ENCODE peak calls at places on chromosomes 1 and 21, in five cellular contexts. L is fibroblast of lung, E is mammary epithelial cell, K is SK-N-SH, Y is Caco-2. R is an unnamed sample.

GRCh38 chr1:213122514-213122929 is 71.5 kb downstream of the RPS6KC1 start:
- DNase-seq in L (peak), E (peak), K (peak), Y (peak), R (peak)

GRCh38 chr21:37136261-37136660 is 63.2 kb downstream of the TTC3 start:
- DNase-seq in L (no peak), E (no peak), K (no peak), Y (no peak), R (no peak)

GRCh38 chr1:115912116-115912515 is 64.2 kb upstream of the SLC22A15 start:
- DNase-seq in L (no peak), E (no peak), K (no peak), Y (no peak), R (no peak)

GRCh38 chr1:19437911-19438310 is 47.4 kb downstream of the CAPZB start:
- DNase-seq in L (peak), E (no peak), K (no peak), Y (no peak), R (no peak)

GRCh38 chr1:234987415-234988159 is 141.1 kb downstream of the TOMM20 start:
- DNase-seq in L (peak), E (peak), K (no peak), Y (peak), R (no peak)

GRCh38 chr1:40014253-40014706 is 26.2 kb upstream of the CAP1 start:
- DNase-seq in L (no peak), E (no peak), K (no peak), Y (no peak), R (no peak)

GRCh38 chr1:178379807-178380206 is 117.0 kb downstream of the CLEC20A start:
- DNase-seq in L (no peak), E (no peak), K (no peak), Y (peak), R (no peak)

GRCh38 chr1:29677028-29678024 is 441.0 kb downstream of the PTPRU start:
- DNase-seq in L (no peak), E (no peak), K (no peak), Y (no peak), R (no peak)

GRCh38 chr1:78619029-78619428 is 1.2 kb upstream of the IFI44L start:
- DNase-seq in L (no peak), E (no peak), K (no peak), Y (no peak), R (no peak)

GRCh38 chr1:45348020-45348419 is 7.8 kb upstream of the MUTYH start:
- DNase-seq in L (no peak), E (peak), K (no peak), Y (no peak), R (peak)

GRCh38 chr1:178470411-178470960 is 26.3 kb downstream of the CLEC20A start:
- DNase-seq in L (no peak), E (peak), K (no peak), Y (peak), R (no peak)

GRCh38 chr1:37892151-37893047 is 33.0 kb upstream of the MTF1 start:
- DNase-seq in L (peak), E (no peak), K (no peak), Y (no peak), R (no peak)

GRCh38 chr1:244075247-244075722 is 24.2 kb downstream of the ZBTB18 start:
- DNase-seq in L (no peak), E (no peak), K (no peak), Y (no peak), R (no peak)

GRCh38 chr1:21532992-21533534 is 23.8 kb downstream of the ALPL start:
- DNase-seq in L (no peak), E (no peak), K (no peak), Y (no peak), R (no peak)

GRCh38 chr1:21534674-21535378 is 25.6 kb downstream of the ALPL start:
- DNase-seq in L (peak), E (peak), K (no peak), Y (peak), R (no peak)

GRCh38 chr1:21531243-21531642 is 22.0 kb downstream of the ALPL start:
- DNase-seq in L (no peak), E (no peak), K (no peak), Y (no peak), R (no peak)

GRCh38 chr1:21530368-21531016 is 21.3 kb downstream of the ALPL start:
- DNase-seq in L (peak), E (no peak), K (no peak), Y (no peak), R (no peak)

GRCh38 chr1:21532496-21532895 is 23.3 kb downstream of the ALPL start:
- DNase-seq in L (no peak), E (no peak), K (no peak), Y (no peak), R (no peak)
- H3K4me3 ChIP-seq in L (no peak), E (no peak), K (no peak), Y (no peak), R (no peak)

GRCh38 chr21:16285646-16286223 is 556.0 kb downstream of the USP25 start:
- DNase-seq in L (no peak), E (no peak), K (no peak), Y (no peak), R (no peak)

GRCh38 chr21:16280731-16281130 is 550.9 kb downstream of the USP25 start:
- DNase-seq in L (peak), E (no peak), K (no peak), Y (no peak), R (peak)

DNA sequence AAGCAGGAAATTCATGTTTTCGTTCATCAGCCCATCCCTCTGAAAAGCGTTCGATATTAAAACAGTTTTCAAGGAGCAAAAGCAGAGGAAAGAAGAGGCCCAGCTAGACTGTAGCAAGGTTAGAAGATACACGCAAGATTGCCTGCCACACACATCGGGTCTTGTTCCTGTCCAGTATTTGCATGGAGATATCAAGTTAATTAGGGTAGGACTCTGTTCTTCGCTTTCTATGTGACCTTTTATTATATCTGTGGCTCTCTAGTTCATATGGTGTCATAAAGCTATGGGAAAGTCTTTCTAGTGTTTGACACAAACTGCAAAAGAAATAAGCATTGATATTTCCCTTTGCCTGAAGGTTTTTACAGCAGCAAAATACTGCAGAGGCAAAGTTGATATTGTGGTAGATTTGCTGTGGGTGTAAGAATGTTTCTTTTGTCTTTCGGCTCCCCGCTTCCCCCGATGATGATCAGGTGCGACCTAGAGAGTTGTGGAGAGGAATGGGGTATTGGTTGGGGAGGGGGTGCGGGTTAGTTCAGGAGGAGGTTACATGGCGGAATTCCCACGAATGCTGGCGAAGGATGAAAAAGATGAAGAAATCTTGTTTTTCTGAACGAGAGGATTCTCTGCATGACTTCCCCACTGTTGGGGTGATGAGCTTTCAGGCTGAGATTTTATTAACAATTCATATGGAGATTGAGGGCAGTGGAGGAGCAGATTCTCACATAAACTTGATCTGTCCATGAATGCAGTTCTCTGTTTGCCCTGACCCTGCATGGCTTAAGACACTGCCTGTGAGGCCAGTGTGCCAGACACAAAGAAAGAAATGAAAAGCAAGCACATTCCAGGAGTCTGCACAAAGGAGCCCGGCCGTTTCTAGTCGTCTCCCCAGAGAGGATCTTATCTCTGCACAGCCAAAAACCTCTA is 550.1 kb downstream of the USP25 start:
- DNase-seq in L (peak), E (no peak), K (no peak), Y (peak), R (peak)
- H3K4me3 ChIP-seq in L (peak), E (no peak), K (no peak), Y (no peak), R (peak)

DNA sequence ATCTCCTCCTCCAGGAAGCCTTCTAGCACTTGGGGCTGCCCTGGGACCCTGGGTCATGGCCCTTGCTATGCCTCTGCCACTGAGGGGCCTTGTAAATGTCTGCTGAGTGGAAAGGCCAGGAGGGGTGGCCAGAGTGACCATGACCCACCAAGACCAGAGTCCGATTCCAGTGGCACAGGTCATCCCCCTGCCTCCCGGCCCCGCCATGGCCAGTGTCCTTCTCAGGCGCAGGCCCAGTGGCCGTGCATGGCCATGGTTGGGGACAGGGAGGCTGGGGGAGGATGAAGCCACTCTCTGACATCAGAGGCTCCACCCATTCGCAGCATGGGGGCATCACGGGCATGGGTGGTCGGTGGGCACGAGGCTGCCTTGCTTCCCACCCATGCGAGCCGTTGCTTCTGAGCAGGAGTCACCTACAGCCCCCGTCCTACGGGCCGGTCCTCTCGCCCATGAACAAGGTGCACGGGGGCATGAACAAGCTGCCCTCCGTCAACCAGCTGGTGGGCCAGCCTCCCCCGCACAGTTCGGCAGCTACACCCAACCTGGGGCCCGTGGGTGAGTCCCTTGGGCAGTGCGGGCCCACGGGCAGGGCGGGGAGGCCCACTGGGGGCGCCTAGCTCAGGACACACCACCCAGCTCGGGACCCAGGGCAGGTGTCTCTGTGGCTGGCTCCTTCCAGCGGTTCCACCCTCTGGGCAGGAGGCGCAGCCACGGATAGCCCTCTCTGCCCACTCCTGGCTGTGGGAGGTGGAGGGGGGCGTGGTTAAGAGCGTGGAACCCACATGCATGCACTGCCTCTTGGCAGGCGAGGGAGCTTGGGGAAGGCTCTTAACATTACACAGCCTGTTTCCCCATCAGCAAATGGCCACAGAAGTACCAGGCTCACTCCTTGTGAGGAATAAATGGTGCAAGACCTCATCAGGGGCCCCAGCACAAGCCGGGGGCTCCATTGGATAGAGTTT is 22.4 kb upstream of the CCDC27 start:
- DNase-seq in L (no peak), E (no peak), K (no peak), Y (no peak), R (no peak)
- H3K4me3 ChIP-seq in L (no peak), E (no peak), K (no peak), Y (no peak), R (no peak)

GRCh38 chr1:228415853-228416216 is 826 bp downstream of the TRIM17 start:
- DNase-seq in L (no peak), E (no peak), K (no peak), Y (no peak), R (no peak)
- H3K4me3 ChIP-seq in L (peak), E (peak), K (peak), Y (peak), R (peak)

GRCh38 chr1:5966543-5967205 is 25.6 kb downstream of the NPHP4 start:
- DNase-seq in L (no peak), E (no peak), K (peak), Y (no peak), R (no peak)

GRCh38 chr1:5967351-5968160 is 24.7 kb downstream of the NPHP4 start:
- DNase-seq in L (no peak), E (no peak), K (peak), Y (no peak), R (no peak)

GRCh38 chr1:5962265-5963105 is 29.7 kb downstream of the NPHP4 start:
- DNase-seq in L (no peak), E (no peak), K (no peak), Y (no peak), R (no peak)

GRCh38 chr1:5968161-5968736 is 24.0 kb downstream of the NPHP4 start:
- DNase-seq in L (no peak), E (no peak), K (no peak), Y (no peak), R (no peak)

GRCh38 chr1:5965586-5966131 is 26.6 kb downstream of the NPHP4 start:
- DNase-seq in L (no peak), E (no peak), K (no peak), Y (no peak), R (no peak)
- H3K4me3 ChIP-seq in L (no peak), E (no peak), K (no peak), Y (no peak), R (no peak)